ENCODE peak calls at places on chromosomes 6 and 20, in six cellular contexts. K is prostate gland, Z is cardiac fibroblast, H is fibroblast of villous mesenchyme, C is fibroblast of pulmonary artery, L is GM23338. T is an unnamed sample.

GRCh38 chr20:19995220-19995863 is 21.8 kb upstream of the NAA20 start:
- DNase-seq in Z (peak), H (peak), C (peak), L (peak), K (peak), T (peak)

GRCh38 chr6:170082531-170083187 is 208.2 kb downstream of the DLL1 start:
- DNase-seq in C (no peak), H (no peak), K (no peak), L (no peak), Z (no peak), T (peak)

GRCh38 chr20:32205502-32206382 is 1.8 kb downstream of the PLAGL2 start:
- DNase-seq in L (no peak), H (peak), K (no peak), Z (no peak), C (peak), T (peak)

GRCh38 chr6:53441761-53442160 is 93.0 kb upstream of the ELOVL5 start:
- DNase-seq in H (no peak), K (no peak), C (peak), Z (peak), L (no peak), T (no peak)

GRCh38 chr20:31718952-31719643 is 3.6 kb downstream of the BCL2L1 start:
- DNase-seq in K (peak), H (no peak), C (no peak), L (peak), Z (no peak), T (no peak)

GRCh38 chr6:169045486-169045885 is 208.2 kb downstream of the THBS2 start:
- DNase-seq in L (no peak), C (no peak), K (peak), Z (no peak), H (no peak), T (no peak)

GRCh38 chr6:165181951-165182414 is 127.4 kb downstream of the C6orf118 start:
- DNase-seq in K (no peak), L (peak), Z (peak), H (peak), C (peak), T (no peak)

GRCh38 chr20:59696476-59696875 is 92.1 kb downstream of the PHACTR3 start:
- DNase-seq in K (no peak), L (no peak), H (no peak), Z (no peak), C (no peak), T (no peak)

GRCh38 chr6:170295519-170296422 is 4.9 kb upstream of the DLL1 start:
- DNase-seq in K (peak), C (no peak), L (peak), Z (no peak), H (no peak), T (peak)

GRCh38 chr6:12661690-12662089 is 54.9 kb upstream of the PHACTR1 start:
- DNase-seq in H (no peak), Z (no peak), L (no peak), K (no peak), C (no peak), T (no peak)

GRCh38 chr20:63536241-63536977 is 767 bp downstream of the PTK6 start:
- DNase-seq in C (peak), Z (peak), K (no peak), H (peak), L (no peak), T (no peak)

GRCh38 chr6:166420351-166420750 is 37.6 kb upstream of the MPC1 start:
- DNase-seq in K (no peak), C (peak), Z (peak), H (peak), L (no peak), T (peak)

GRCh38 chr6:111551521-111552231 is 54.0 kb downstream of the TRAF3IP2 start:
- DNase-seq in K (peak), C (no peak), H (peak), L (no peak), Z (no peak), T (no peak)

GRCh38 chr6:69907981-69908498 is 41.7 kb downstream of the COL19A1 start:
- DNase-seq in H (peak), K (no peak), Z (peak), C (peak), L (no peak), T (no peak)

GRCh38 chr6:55405474-55406220 is 78.4 kb downstream of the GFRAL start:
- DNase-seq in C (no peak), K (no peak), Z (no peak), H (peak), L (no peak), T (no peak)

GRCh38 chr6:18501313-18502013 is 114.3 kb downstream of the RNF144B start:
- DNase-seq in L (no peak), Z (peak), H (peak), C (peak), K (no peak), T (no peak)

GRCh38 chr6:36131517-36132220 is 1.4 kb downstream of the MAPK13 start:
- DNase-seq in L (no peak), Z (peak), C (peak), H (peak), K (no peak), T (no peak)

GRCh38 chr6:139290787-139291294 is 957 bp downstream of the TXLNB start:
- DNase-seq in K (no peak), C (peak), Z (peak), H (peak), L (no peak), T (peak)

GRCh38 chr6:38720295-38720694 is 5.2 kb downstream of the DNAH8 start:
- DNase-seq in C (peak), H (peak), L (peak), Z (peak), K (no peak), T (no peak)

GRCh38 chr20:63102720-63103375 is 96.1 kb upstream of the BHLHE23 start:
- DNase-seq in K (no peak), C (peak), Z (peak), L (peak), H (peak), T (no peak)

GRCh38 chr6:1597924-1598323 is 11.8 kb upstream of the FOXC1 start:
- DNase-seq in Z (peak), K (no peak), H (peak), L (no peak), C (peak), T (no peak)

GRCh38 chr6:148934956-148935355 is 188.1 kb downstream of the UST start:
- DNase-seq in L (no peak), K (no peak), Z (no peak), H (no peak), C (no peak), T (no peak)

GRCh38 chr6:33577106-33577535 is 3.0 kb downstream of the BAK1 start:
- DNase-seq in C (no peak), H (no peak), L (no peak), K (no peak), Z (peak), T (peak)

GRCh38 chr20:19981091-19981490 is 36.1 kb upstream of the NAA20 start:
- DNase-seq in H (peak), L (no peak), C (no peak), Z (peak), K (no peak), T (no peak)

GRCh38 chr6:167847936-167848335 is 21.2 kb downstream of the AFDN start:
- DNase-seq in Z (no peak), K (no peak), H (no peak), C (no peak), L (peak), T (no peak)

GRCh38 chr6:167848783-167849182 is 22.1 kb downstream of the AFDN start:
- DNase-seq in L (no peak), Z (no peak), K (no peak), H (no peak), C (no peak), T (no peak)

GRCh38 chr6:167850792-167851191 is 24.1 kb downstream of the AFDN start:
- DNase-seq in H (no peak), Z (no peak), C (no peak), K (no peak), L (no peak), T (no peak)

GRCh38 chr6:167849846-167850459 is 23.2 kb downstream of the AFDN start:
- DNase-seq in C (peak), Z (peak), H (no peak), K (peak), L (peak), T (no peak)

DNA sequence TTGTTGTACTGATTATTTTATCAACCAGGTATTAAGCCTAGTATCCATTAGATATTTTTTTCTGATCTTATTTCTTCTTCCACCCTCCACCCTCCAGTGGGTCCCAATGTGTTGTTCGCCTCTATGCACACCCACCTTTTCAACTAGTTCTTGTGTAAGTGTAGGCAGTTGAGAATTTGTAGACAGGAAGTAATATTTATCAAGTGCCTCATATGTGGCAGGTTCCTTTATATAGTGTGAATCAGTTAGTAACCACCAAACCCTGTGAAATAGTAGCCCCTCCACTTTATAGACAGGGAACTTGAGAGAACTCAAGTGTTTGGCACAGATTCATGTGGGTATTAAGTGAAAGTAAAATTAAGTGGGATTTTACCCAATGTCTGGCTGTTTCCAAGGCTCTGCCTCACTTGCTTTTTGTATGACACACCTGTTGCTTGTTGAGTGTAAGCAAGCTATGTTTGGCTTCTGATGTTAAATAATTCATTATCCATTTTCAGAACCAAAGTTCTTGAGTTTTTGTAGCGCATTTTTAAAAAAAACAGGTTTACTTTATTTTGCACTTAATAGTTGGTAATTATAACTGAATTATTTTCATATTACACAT is 24.7 kb downstream of the AFDN start:
- DNase-seq in K (no peak), Z (no peak), L (no peak), H (no peak), C (no peak), T (no peak)
- TF ChIP-seq CTCF in K (no peak), Z (no peak), L (no peak), H (no peak), C (no peak), T (no peak)

GRCh38 chr20:12970372-12970821 is 38.4 kb upstream of the SPTLC3 start:
- DNase-seq in H (peak), L (peak), C (peak), K (no peak), Z (peak), T (no peak)
- TF ChIP-seq CTCF in H (peak), L (peak), C (peak), K (no peak), Z (peak), T (no peak)

DNA sequence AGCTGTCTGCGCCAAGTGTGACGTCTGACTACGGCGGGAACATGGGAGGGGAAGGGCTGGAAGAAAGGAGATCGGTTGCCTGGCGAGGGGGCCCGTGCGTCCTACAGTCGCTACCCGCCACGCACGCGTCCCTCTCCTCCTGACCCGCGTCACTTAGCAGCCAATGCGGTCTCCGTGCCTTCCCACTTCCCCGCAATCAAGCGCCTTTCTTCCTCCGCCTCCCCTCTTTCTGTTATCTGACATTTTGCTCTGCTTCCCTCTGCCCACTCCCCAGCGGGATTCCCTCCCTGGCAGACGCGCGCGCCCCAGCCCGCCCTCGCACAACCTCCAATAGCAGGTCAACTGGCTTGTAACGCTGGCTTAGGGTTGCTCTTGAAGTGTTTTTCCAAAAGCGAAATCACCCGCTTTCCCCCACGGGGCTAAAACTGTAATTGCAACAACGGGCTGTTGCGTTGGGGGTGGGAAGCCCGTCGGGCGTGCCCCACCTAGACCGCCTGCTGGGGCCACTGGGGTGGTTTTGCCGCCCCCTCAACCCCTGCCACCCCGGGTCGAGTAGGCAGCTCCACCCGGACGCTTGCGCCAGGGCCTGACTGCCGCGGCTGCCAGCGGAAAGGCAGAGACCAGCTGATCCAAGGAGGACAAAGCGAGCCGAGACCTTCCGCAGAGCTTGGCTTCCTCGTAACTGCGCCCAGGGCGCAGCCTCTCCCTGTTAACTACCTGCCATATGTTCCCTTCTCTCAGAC is 6.2 kb upstream of the SOX4 start:
- DNase-seq in L (peak), H (peak), K (peak), C (peak), Z (peak), T (peak)
- TF ChIP-seq CTCF in L (no peak), H (no peak), K (no peak), C (peak), Z (peak), T (no peak)

DNA sequence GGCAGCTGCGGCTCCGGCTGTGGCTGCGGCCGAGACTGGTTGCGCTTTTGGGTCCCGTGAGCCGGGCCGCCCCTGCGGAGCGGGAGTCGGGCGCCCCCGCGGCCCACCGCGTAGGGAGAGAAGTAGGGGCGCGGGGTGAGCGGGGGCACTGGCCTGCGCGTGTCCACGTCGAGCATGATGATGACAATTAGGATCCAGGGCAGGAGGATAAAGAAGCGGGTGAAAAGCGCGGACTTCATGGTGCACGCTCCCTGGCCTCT is 739 bp downstream of the B3GAT2 start:
- DNase-seq in K (no peak), L (no peak), H (no peak), C (no peak), Z (no peak), T (no peak)
- TF ChIP-seq CTCF in K (no peak), L (no peak), H (no peak), C (no peak), Z (no peak), T (no peak)

DNA sequence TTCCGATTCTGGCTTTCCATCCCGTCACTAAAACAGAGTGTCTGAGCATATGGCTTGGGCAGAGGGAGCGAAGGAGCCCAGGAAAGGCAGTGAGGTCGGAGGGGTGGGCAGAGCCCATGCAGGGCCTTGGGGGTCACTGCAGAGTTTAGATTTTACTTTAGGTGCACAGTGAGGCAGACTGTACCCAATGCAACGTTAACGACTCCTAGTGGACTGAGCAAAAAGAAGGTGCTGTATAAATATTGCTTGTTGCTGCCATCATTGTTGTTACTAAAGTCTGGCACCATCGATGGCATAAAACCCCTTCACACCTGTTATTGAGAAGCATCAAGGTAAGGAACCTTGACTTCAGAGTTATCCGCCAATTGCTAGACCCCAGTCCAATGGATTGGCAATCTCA is 119.0 kb downstream of the EYA2 start:
- DNase-seq in H (no peak), K (no peak), Z (no peak), C (no peak), L (no peak), T (no peak)
- TF ChIP-seq CTCF in H (peak), K (no peak), Z (no peak), C (no peak), L (no peak), T (no peak)

GRCh38 chr20:48751871-48752270 is 75.9 kb downstream of the PREX1 start:
- DNase-seq in Z (no peak), H (no peak), C (no peak), K (no peak), L (no peak), T (no peak)

GRCh38 chr20:48750941-48751620 is 76.7 kb downstream of the PREX1 start:
- DNase-seq in K (no peak), L (peak), C (peak), H (no peak), Z (peak), T (peak)

GRCh38 chr20:48752963-48753362 is 74.8 kb downstream of the PREX1 start:
- DNase-seq in Z (no peak), H (no peak), C (no peak), L (no peak), K (no peak), T (peak)

GRCh38 chr20:48750376-48750775 is 77.4 kb downstream of the PREX1 start:
- DNase-seq in Z (no peak), C (no peak), L (no peak), H (no peak), K (no peak), T (no peak)

GRCh38 chr20:48754269-48754668 is 73.5 kb downstream of the PREX1 start:
- DNase-seq in H (no peak), L (no peak), C (no peak), Z (no peak), K (no peak), T (no peak)
- TF ChIP-seq CTCF in H (no peak), L (no peak), C (no peak), Z (no peak), K (no peak), T (no peak)

GRCh38 chr6:44003345-44004061 is 123.7 kb downstream of the MRPL14 start:
- DNase-seq in Z (no peak), K (no peak), C (no peak), H (no peak), L (peak), T (no peak)
- TF ChIP-seq CTCF in Z (no peak), K (no peak), C (no peak), H (no peak), L (no peak), T (no peak)

GRCh38 chr20:25987073-25987927 is 290.6 kb upstream of the ZNF337 start:
- DNase-seq in C (peak), L (peak), H (peak), Z (peak), K (no peak), T (peak)
- TF ChIP-seq CTCF in C (peak), L (no peak), H (peak), Z (peak), K (no peak), T (no peak)

DNA sequence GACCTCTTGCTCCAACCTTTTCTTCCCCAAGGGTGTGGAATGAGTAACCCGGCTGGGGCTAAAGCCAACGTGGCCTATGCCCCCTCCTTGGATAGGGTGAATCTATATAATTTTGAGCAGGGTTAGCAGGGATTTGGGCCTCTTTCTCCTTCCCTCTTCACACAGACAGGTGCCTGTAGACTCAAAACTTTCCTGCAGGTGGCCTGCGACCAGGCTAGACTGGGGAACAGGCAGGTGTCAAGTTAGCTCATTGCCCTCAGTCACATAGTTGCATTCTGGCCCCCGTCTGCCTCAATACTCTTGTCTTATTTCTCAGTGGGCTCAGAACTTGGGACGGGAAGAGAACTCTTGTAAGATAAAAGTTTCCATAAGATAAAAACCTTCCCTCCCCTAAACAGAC is 243.0 kb downstream of the ATXN1 start:
- DNase-seq in C (no peak), L (peak), H (no peak), K (no peak), Z (no peak), T (no peak)
- TF ChIP-seq CTCF in C (no peak), L (peak), H (no peak), K (no peak), Z (no peak), T (no peak)